ENCODE peak calls at places on chromosome 1, in nine cellular contexts. S, D, E, C, B, H, Q, O and A are unnamed samples.
A peak's percentile ranks its signal among the peaks of the same experiment; 100 is the strongest.

GRCh38 chr1:164588388-164589341 is 29.7 kb downstream of the PBX1 start:
- DNase-seq in D (no peak), Q (peak; percentile 41), H (peak; percentile 60), S (no peak), B (peak; percentile 16), O (peak; percentile 67), E (peak; percentile 75), C (peak; percentile 85), A (no peak)

GRCh38 chr1:116487583-116487982 is 83.2 kb downstream of the CD58 start:
- DNase-seq in O (no peak), H (no peak), E (no peak), D (no peak), B (no peak), S (no peak), C (no peak), Q (no peak), A (no peak)

GRCh38 chr1:87869563-87869962 is 540.9 kb downstream of the LMO4 start:
- DNase-seq in E (no peak), H (no peak), S (no peak), B (no peak), Q (no peak), D (peak; percentile 3), C (no peak), O (no peak), A (no peak)

GRCh38 chr1:164576311-164577271 is 17.6 kb downstream of the PBX1 start:
- DNase-seq in C (no peak), S (no peak), B (peak; percentile 38), O (peak; percentile 48), D (no peak), Q (no peak), H (no peak), E (no peak), A (no peak)

GRCh38 chr1:235500971-235501540 is 3.2 kb downstream of the B3GALNT2 start:
- DNase-seq in O (no peak), Q (no peak), C (no peak), S (no peak), D (no peak), H (no peak), B (no peak), E (no peak), A (no peak)

GRCh38 chr1:91725961-91726704 is 159.8 kb downstream of the TGFBR3 start:
- DNase-seq in E (no peak), B (no peak), S (no peak), C (no peak), Q (peak; percentile 39), O (no peak), D (peak; percentile 73), H (no peak), A (no peak)

GRCh38 chr1:67194209-67194863 is 28.1 kb downstream of the IL23R start:
- DNase-seq in B (no peak), H (no peak), C (no peak), O (no peak), E (no peak), D (no peak), S (no peak), Q (no peak), A (no peak)

GRCh38 chr1:3017440-3018050 is 3.7 kb upstream of the ACTRT2 start:
- DNase-seq in H (no peak), Q (peak; percentile 39), D (no peak), S (no peak), B (no peak), E (no peak), C (no peak), O (no peak), A (no peak)

GRCh38 chr1:174995916-174996315 is 3.8 kb upstream of the CACYBP start:
- DNase-seq in H (no peak), D (no peak), B (no peak), Q (no peak), C (no peak), O (no peak), E (no peak), S (no peak), A (no peak)